ENCODE peak calls at places on chromosomes 5 and 9, in five cellular contexts. O, F, J, S and E are unnamed samples.

GRCh38 chr5:142675211-142675599 is 10.7 kb downstream of the FGF1 start:
- DNase-seq in O (no peak), F (no peak), J (no peak), S (no peak), E (no peak)

GRCh38 chr9:114638441-114638840 is 19.2 kb downstream of the TEX53 start:
- DNase-seq in O (no peak), F (no peak), J (no peak), S (no peak), E (no peak)

GRCh38 chr5:136891601-136892000 is 526.3 kb upstream of the TRPC7 start:
- DNase-seq in O (no peak), F (no peak), J (no peak), S (no peak), E (no peak)

GRCh38 chr5:34734321-34734720 is 78.2 kb downstream of the RAI14 start:
- DNase-seq in O (no peak), F (no peak), J (no peak), S (no peak), E (no peak)

GRCh38 chr5:143459433-143459832 is 55.9 kb upstream of the NR3C1 start:
- DNase-seq in O (no peak), F (no peak), J (no peak), S (no peak), E (no peak)

GRCh38 chr5:81234801-81235200 is 1.7 kb downstream of the CKMT2 start:
- DNase-seq in O (no peak), F (no peak), J (no peak), S (no peak), E (no peak)

GRCh38 chr9:82535432-82535998 is 527.4 kb downstream of the RASEF start:
- DNase-seq in O (no peak), F (no peak), J (no peak), S (no peak), E (no peak)

GRCh38 chr5:72951850-72952468 is 3.9 kb upstream of the FCHO2 start:
- DNase-seq in O (no peak), F (no peak), J (no peak), S (no peak), E (no peak)

GRCh38 chr9:75229605-75230332 is 141.5 kb downstream of the OSTF1 start:
- DNase-seq in O (no peak), F (no peak), J (no peak), S (peak), E (no peak)

GRCh38 chr5:9954869-9955268 is 294.8 kb downstream of the ATPSCKMT start:
- DNase-seq in O (no peak), F (no peak), J (no peak), S (no peak), E (no peak)

GRCh38 chr9:127904518-127904887 is 5.1 kb upstream of the ST6GALNAC6 start:
- DNase-seq in O (no peak), F (no peak), J (no peak), S (no peak), E (peak)

GRCh38 chr5:73912755-73913365 is 286.9 kb downstream of the ARHGEF28 start:
- DNase-seq in O (no peak), F (no peak), J (no peak), S (no peak), E (no peak)

GRCh38 chr5:35785601-35786085 is 71.0 kb upstream of the IL7R start:
- DNase-seq in O (no peak), F (no peak), J (no peak), S (no peak), E (no peak)

GRCh38 chr9:108191065-108191464 is 664.7 kb downstream of the ACTL7B start:
- DNase-seq in O (no peak), F (no peak), J (no peak), S (no peak), E (no peak)

GRCh38 chr5:67221487-67222242 is 25.1 kb upstream of the CD180 start:
- DNase-seq in O (peak), F (no peak), J (peak), S (no peak), E (no peak)

GRCh38 chr9:124438091-124438490 is 12.2 kb upstream of the ADGRD2 start:
- DNase-seq in O (no peak), F (no peak), J (no peak), S (no peak), E (no peak)

DNA sequence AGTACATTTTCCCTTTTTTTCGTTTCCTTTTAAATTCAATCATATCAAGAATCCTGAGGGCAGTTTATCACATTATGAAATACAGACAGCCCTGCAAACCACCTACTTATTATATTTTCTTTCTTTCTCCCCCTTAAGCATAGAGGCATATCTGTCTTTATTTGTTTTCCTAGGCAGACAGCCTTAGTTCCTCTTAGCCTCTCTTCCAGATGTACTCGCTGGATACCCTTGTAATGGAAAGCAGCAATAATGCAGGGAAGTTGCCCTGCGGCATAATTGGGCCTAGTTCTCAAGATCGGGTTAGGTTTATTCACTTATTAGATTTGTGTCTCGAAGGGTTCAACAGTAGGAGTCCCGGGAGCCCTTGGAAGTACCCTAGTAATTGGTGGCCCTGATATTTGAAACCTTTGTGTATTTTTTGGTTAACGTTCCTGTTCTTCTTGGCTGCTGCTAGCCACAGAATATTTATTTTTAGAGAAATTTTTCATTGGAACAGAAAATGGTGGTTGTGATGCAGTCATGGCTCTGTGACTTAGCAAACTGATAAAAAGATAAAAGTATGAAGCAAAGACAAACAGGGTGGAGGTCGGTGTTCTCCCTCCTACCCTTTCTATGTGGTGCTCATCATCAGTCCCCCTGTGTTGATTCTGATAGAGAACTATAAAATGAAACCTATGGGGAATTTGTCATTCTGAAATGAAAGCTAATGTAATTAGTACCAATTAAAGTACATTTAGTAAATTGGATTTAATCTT is 6.4 kb downstream of the TLE4 start:
- DNase-seq in O (no peak), F (no peak), J (no peak), S (no peak), E (no peak)
- H3K4me3 ChIP-seq in O (no peak), F (no peak), J (no peak), S (no peak), E (no peak)

GRCh38 chr5:39399135-39400036 is 25.4 kb downstream of the DAB2 start:
- DNase-seq in O (no peak), F (no peak), J (no peak), S (peak), E (no peak)
- H3K4me3 ChIP-seq in O (no peak), F (no peak), J (no peak), S (no peak), E (no peak)

GRCh38 chr9:83623634-83623991 is 670 bp downstream of the IDNK start:
- DNase-seq in O (no peak), F (no peak), J (no peak), S (no peak), E (no peak)

GRCh38 chr9:83622433-83622813 is 520 bp upstream of the IDNK start:
- DNase-seq in O (no peak), F (no peak), J (no peak), S (no peak), E (no peak)

GRCh38 chr9:83617299-83617698 is 5.6 kb upstream of the IDNK start:
- DNase-seq in O (no peak), F (no peak), J (no peak), S (no peak), E (no peak)

GRCh38 chr9:83622814-83623633 is at the start of gene IDNK:
- DNase-seq in O (peak), F (peak), J (peak), S (peak), E (peak)

GRCh38 chr9:83620841-83621636 is 1.9 kb upstream of the IDNK start:
- DNase-seq in O (peak), F (peak), J (no peak), S (no peak), E (no peak)
- H3K4me3 ChIP-seq in O (no peak), F (no peak), J (no peak), S (no peak), E (no peak)

DNA sequence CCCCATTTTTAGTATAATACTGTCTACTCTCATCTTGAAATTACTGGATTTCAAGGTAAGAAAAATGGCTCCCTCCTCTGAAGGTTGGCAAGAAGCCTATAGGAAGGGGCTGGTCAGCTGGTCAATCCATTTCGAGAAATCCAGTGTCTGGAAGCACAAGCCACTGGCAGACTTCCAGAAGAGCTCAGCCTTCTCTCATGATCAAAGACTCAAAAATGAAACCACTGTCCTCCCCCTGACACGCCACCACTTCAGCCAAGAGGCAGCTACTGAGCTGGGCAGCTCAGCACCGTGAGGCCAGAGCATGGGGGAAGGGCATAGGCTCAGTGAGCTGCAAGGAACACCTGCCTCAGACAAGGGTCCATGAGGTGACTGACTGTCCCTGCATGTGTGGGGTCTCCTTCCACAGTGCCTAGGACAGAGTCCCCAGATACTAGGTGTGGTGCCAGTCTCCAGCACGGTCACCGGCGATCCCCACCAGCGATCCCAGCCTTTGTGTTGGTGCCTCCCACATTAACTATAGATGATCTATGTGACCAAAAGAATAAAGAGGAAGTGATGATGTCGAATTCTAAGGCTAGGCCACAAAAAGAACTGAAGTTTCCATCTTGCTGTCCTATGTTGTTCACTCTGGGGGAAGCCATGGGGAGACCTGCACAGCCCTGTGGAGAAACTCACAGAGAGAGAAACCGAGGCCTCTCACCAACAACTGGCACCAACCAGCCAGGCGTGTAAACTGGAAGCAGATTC is 100.1 kb upstream of the LRRTM2 start:
- DNase-seq in O (no peak), F (no peak), J (no peak), S (peak), E (peak)
- H3K4me3 ChIP-seq in O (no peak), F (no peak), J (no peak), S (no peak), E (no peak)

GRCh38 chr5:2739360-2740050 is 12.0 kb downstream of the IRX2 start:
- DNase-seq in O (no peak), F (peak), J (no peak), S (no peak), E (no peak)
- H3K4me3 ChIP-seq in O (no peak), F (peak), J (no peak), S (peak), E (no peak)

GRCh38 chr5:115979203-115979602 is 16.9 kb downstream of the LVRN start:
- DNase-seq in O (no peak), F (no peak), J (no peak), S (no peak), E (no peak)

GRCh38 chr5:115979628-115980041 is 17.4 kb downstream of the LVRN start:
- DNase-seq in O (no peak), F (no peak), J (no peak), S (no peak), E (no peak)

GRCh38 chr5:115978779-115979178 is 16.5 kb downstream of the LVRN start:
- DNase-seq in O (no peak), F (no peak), J (no peak), S (no peak), E (no peak)

GRCh38 chr5:115977096-115977495 is 14.8 kb downstream of the LVRN start:
- DNase-seq in O (no peak), F (no peak), J (no peak), S (no peak), E (no peak)

GRCh38 chr5:115977988-115978387 is 15.7 kb downstream of the LVRN start:
- DNase-seq in O (no peak), F (no peak), J (no peak), S (peak), E (no peak)
- H3K4me3 ChIP-seq in O (no peak), F (no peak), J (no peak), S (no peak), E (no peak)

GRCh38 chr9:120872775-120873502 is 4.0 kb downstream of the PHF19 start:
- DNase-seq in O (no peak), F (no peak), J (no peak), S (no peak), E (no peak)
- H3K4me3 ChIP-seq in O (no peak), F (no peak), J (no peak), S (no peak), E (no peak)

GRCh38 chr5:150639751-150640150 is 709 bp upstream of the SYNPO start:
- DNase-seq in O (no peak), F (no peak), J (no peak), S (no peak), E (no peak)
- H3K4me3 ChIP-seq in O (no peak), F (no peak), J (no peak), S (no peak), E (no peak)

DNA sequence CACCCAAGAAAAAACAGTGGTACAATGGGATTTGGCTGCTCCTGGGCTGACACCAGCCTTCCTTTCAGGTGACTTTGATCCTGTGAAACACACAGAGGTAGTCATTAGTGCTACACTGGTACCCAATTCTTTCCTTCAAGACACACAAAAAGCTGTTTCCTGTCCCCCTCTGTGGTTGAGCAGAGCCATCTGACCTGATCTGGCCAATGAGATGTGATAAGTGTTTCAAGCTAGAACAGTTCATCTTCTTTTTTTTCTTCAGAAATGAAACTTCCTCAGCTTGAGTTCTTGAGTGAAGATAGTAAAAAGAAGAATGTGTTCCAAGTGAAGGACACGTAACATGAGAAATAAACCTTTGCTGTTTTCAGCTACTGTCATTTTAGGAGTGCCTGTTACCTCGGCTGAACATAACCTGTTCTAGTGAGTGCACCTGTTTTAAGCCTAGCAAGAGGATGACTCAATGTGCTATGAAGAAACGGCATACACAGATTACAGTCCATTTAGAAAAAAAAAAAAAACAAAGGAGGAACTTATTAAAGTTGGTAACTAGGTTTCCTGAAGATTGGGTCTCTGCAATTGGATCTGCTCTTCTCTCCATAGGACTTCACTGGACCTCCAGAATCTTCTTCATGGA is 287.8 kb downstream of the GAS1 start:
- DNase-seq in O (no peak), F (no peak), J (no peak), S (no peak), E (no peak)
- H3K4me3 ChIP-seq in O (no peak), F (no peak), J (no peak), S (no peak), E (no peak)